ENCODE peak calls at places on chromosome 10, in six cellular contexts. S is substantia nigra, Z is hypothalamus, K is NCI-H1105, N is endothelial cell, E is heart right ventricle. D is an unnamed sample.

GRCh38 chr10:101607124-101607523 is 19.0 kb downstream of the DPCD start:
- DNase-seq in S (no peak), Z (no peak), K (no peak), N (peak), E (no peak), D (no peak)

GRCh38 chr10:13636776-13637175 is 50.0 kb downstream of the PRPF18 start:
- DNase-seq in S (no peak), Z (no peak), K (no peak), N (no peak), E (no peak), D (no peak)

GRCh38 chr10:13769926-13770325 is 183.2 kb downstream of the PRPF18 start:
- DNase-seq in S (no peak), Z (no peak), K (no peak), N (no peak), E (no peak), D (no peak)

GRCh38 chr10:93991596-93992284 is 2.0 kb upstream of the PLCE1 start:
- DNase-seq in S (no peak), Z (no peak), K (no peak), N (peak), E (peak), D (no peak)

GRCh38 chr10:109997233-109997632 is 10.6 kb upstream of the ADD3 start:
- DNase-seq in S (no peak), Z (no peak), K (no peak), N (no peak), E (no peak), D (no peak)

GRCh38 chr10:108735380-108735779 is 1187.9 kb downstream of the XPNPEP1 start:
- DNase-seq in S (no peak), Z (no peak), K (no peak), N (no peak), E (no peak), D (no peak)

GRCh38 chr10:60454336-60454735 is 64.7 kb upstream of the ANK3 start:
- DNase-seq in S (no peak), Z (no peak), K (no peak), N (peak), E (no peak), D (no peak)

GRCh38 chr10:94403034-94403822 is 887 bp downstream of the TBC1D12 start:
- DNase-seq in S (peak), Z (peak), K (peak), N (peak), E (peak), D (peak)

D was measured in NCI-H2227 treated with DMSO at 0.1 percent for 48 hours.